ENCODE peak calls at places on chromosomes 13 and 19, in nine cellular contexts. W is naive thymus-derived CD4-positive, alpha-beta T cell; A is osteoblast; Z is CD8-positive, alpha-beta memory T cell; U is GM23248; X is body of pancreas; M is aorta; Y is right lobe of liver; B is pancreas. J is an unnamed sample. For H3K36me3, the result is how much of the 10 kb centered on the place peaks cover.

GRCh38 chr19:11942008-11942842 is 17.3 kb downstream of the ZNF700 start:
- DNase-seq in M (no peak), Y (no peak), U (no peak), B (no peak), W (no peak), Z (no peak), X (no peak), A (no peak), J (no peak)

GRCh38 chr13:113751491-113751890 is 7.5 kb upstream of the TMEM255B start:
- DNase-seq in M (peak), A (peak), Y (no peak), U (no peak), W (no peak), B (peak), Z (no peak), X (no peak), J (no peak)

GRCh38 chr19:38742296-38742695 is 2.0 kb downstream of the CAPN12 start:
- DNase-seq in Y (no peak), W (no peak), M (no peak), X (no peak), U (no peak), A (no peak), B (no peak), Z (no peak), J (no peak)

GRCh38 chr13:96782186-96782585 is 212.1 kb downstream of the OXGR1 start:
- DNase-seq in Y (no peak), B (no peak), X (no peak), Z (no peak), M (no peak), A (no peak), W (no peak), U (no peak), J (no peak)

GRCh38 chr13:113667771-113668490 is 912 bp downstream of the GRK1 start:
- DNase-seq in M (peak), Y (peak), B (no peak), Z (no peak), A (peak), W (no peak), X (peak), U (no peak), J (no peak)

GRCh38 chr13:62250501-62251175 is 835.0 kb upstream of the PCDH20 start:
- DNase-seq in B (no peak), A (no peak), Z (no peak), M (no peak), Y (no peak), W (no peak), X (no peak), U (peak), J (no peak)

GRCh38 chr13:99464441-99464949 is 36.8 kb upstream of the TM9SF2 start:
- DNase-seq in Y (no peak), A (peak), W (peak), B (no peak), X (no peak), U (peak), M (no peak), Z (no peak), J (no peak)

GRCh38 chr13:30429721-30430694 is 7.7 kb downstream of the UBE2L5 start:
- DNase-seq in A (peak), B (no peak), W (no peak), Z (no peak), M (no peak), Y (no peak), U (peak), X (no peak), J (no peak)

GRCh38 chr19:20079487-20079886 is 1.7 kb downstream of the ZNF90 start:
- DNase-seq in X (no peak), A (no peak), W (no peak), Z (no peak), M (no peak), B (no peak), Y (no peak), U (peak), J (no peak)

GRCh38 chr13:79307866-79308298 is 98.2 kb downstream of the RBM26 start:
- DNase-seq in B (no peak), U (peak), A (no peak), M (no peak), W (no peak), Z (no peak), Y (no peak), X (peak), J (no peak)

GRCh38 chr19:3015126-3016057 is 13.7 kb downstream of the TLE2 start:
- DNase-seq in Y (no peak), B (no peak), Z (no peak), U (no peak), A (peak), W (no peak), M (no peak), X (no peak), J (no peak)

GRCh38 chr13:86318424-86318823 is 519.2 kb upstream of the SLITRK6 start:
- DNase-seq in Z (no peak), B (no peak), W (no peak), U (no peak), A (no peak), M (no peak), Y (no peak), X (no peak), J (no peak)

GRCh38 chr13:42215578-42216421 is 56.2 kb upstream of the AKAP11 start:
- DNase-seq in W (no peak), X (peak), Z (no peak), A (peak), Y (no peak), U (peak), M (no peak), B (no peak), J (peak)

GRCh38 chr13:113546571-113547247 is 37.8 kb upstream of the TFDP1 start:
- DNase-seq in U (peak), Z (no peak), B (peak), A (peak), Y (no peak), M (peak), W (no peak), X (no peak), J (no peak)

GRCh38 chr13:25992076-25992475 is 59.7 kb downstream of the SHISA2 start:
- DNase-seq in X (no peak), U (no peak), A (no peak), B (no peak), Z (no peak), Y (no peak), W (no peak), M (no peak), J (no peak)

GRCh38 chr13:63435668-63436275 is 2020.1 kb upstream of the PCDH20 start:
- DNase-seq in Y (no peak), A (peak), M (no peak), Z (no peak), B (no peak), X (no peak), U (peak), W (no peak), J (no peak)

GRCh38 chr13:61144301-61144700 is 271.3 kb downstream of the PCDH20 start:
- DNase-seq in W (no peak), A (no peak), U (no peak), M (no peak), B (no peak), Y (no peak), Z (no peak), X (no peak), J (no peak)

GRCh38 chr19:15320118-15320517 is 12.2 kb downstream of the BRD4 start:
- DNase-seq in W (no peak), M (no peak), Z (no peak), A (peak), Y (no peak), B (no peak), U (peak), X (no peak), J (no peak)

GRCh38 chr13:23673354-23673753 is 103.1 kb downstream of the TNFRSF19 start:
- DNase-seq in W (no peak), M (no peak), X (no peak), U (peak), B (no peak), Y (no peak), A (peak), Z (no peak), J (peak)

GRCh38 chr13:27403252-27403678 is 21.2 kb upstream of the GTF3A start:
- DNase-seq in Y (no peak), X (peak), Z (no peak), W (no peak), M (no peak), A (peak), U (peak), B (no peak), J (peak)

GRCh38 chr13:57627663-57628062 is 3.9 kb upstream of the PCDH17 start:
- DNase-seq in A (peak), Y (no peak), Z (no peak), M (no peak), U (peak), X (no peak), B (no peak), W (no peak), J (no peak)

GRCh38 chr19:18590273-18591272 is 2.0 kb downstream of the REX1BD start:
- DNase-seq in X (no peak), B (peak), W (peak), Y (no peak), U (no peak), Z (no peak), M (no peak), A (peak), J (no peak)

GRCh38 chr19:49857061-49857833 is 6.3 kb downstream of the PTOV1 start:
- DNase-seq in A (no peak), B (peak), X (no peak), M (no peak), Y (peak), U (no peak), Z (no peak), W (no peak), J (no peak)

GRCh38 chr13:34941835-34942731 is at the start of gene NBEA:
- DNase-seq in A (peak), Y (peak), M (peak), W (peak), Z (peak), X (peak), U (peak), B (peak), J (peak)

GRCh38 chr13:27338816-27339215 is 68.2 kb downstream of the RASL11A start:
- DNase-seq in Z (no peak), X (no peak), M (no peak), W (no peak), U (peak), A (no peak), B (no peak), Y (no peak), J (no peak)

GRCh38 chr13:26412961-26413716 is 144.3 kb upstream of the WASF3 start:
- DNase-seq in M (no peak), X (no peak), W (no peak), A (no peak), Y (no peak), B (no peak), U (no peak), Z (no peak), J (no peak)

GRCh38 chr19:38990949-38991697 is 15.6 kb upstream of the FBXO17 start:
- DNase-seq in U (peak), Y (peak), Z (no peak), M (no peak), X (no peak), A (peak), B (no peak), W (no peak), J (no peak)

GRCh38 chr19:18946918-18947317 is 5.9 kb upstream of the HOMER3 start:
- DNase-seq in X (no peak), A (peak), W (no peak), U (no peak), Y (no peak), B (no peak), Z (no peak), M (no peak), J (no peak)

GRCh38 chr13:37863708-37864107 is 5.9 kb downstream of the TRPC4 start:
- DNase-seq in X (no peak), Z (no peak), W (no peak), U (no peak), A (no peak), Y (no peak), B (no peak), M (no peak), J (no peak)

GRCh38 chr13:21343659-21344058 is 115.4 kb downstream of the ZDHHC20 start:
- DNase-seq in U (no peak), M (no peak), W (no peak), Z (no peak), X (no peak), Y (no peak), B (no peak), A (no peak), J (no peak)

GRCh38 chr13:80132741-80133601 is 208.0 kb downstream of the SPRY2 start:
- DNase-seq in U (peak), X (peak), M (no peak), Y (peak), B (peak), W (no peak), Z (no peak), A (peak), J (no peak)

GRCh38 chr19:48501446-48501960 is 10.1 kb downstream of the LMTK3 start:
- DNase-seq in X (peak), U (no peak), Y (no peak), A (peak), Z (no peak), W (peak), M (no peak), B (peak), J (peak)

GRCh38 chr13:41313659-41314197 is 2.7 kb downstream of the NAA16 start:
- DNase-seq in B (no peak), Z (no peak), W (no peak), X (no peak), Y (no peak), U (no peak), M (no peak), A (no peak), J (no peak)

GRCh38 chr13:39655041-39655568 is 357 bp upstream of the COG6 start:
- DNase-seq in X (no peak), M (no peak), Z (no peak), W (no peak), U (no peak), A (no peak), B (no peak), Y (no peak), J (no peak)

GRCh38 chr13:113171250-113172125 is 13.0 kb downstream of the PROZ start:
- DNase-seq in Z (no peak), U (no peak), Y (no peak), A (peak), W (no peak), B (no peak), M (no peak), X (no peak), J (no peak)

GRCh38 chr13:69567514-69567913 is 540.1 kb upstream of the ATXN8OS start:
- DNase-seq in Z (no peak), A (no peak), W (no peak), X (no peak), U (no peak), M (no peak), B (no peak), Y (no peak), J (no peak)

GRCh38 chr13:50224534-50224933 is 209.3 kb downstream of the KCNRG start:
- DNase-seq in Z (no peak), M (no peak), U (peak), A (peak), Y (no peak), X (no peak), W (no peak), B (no peak), J (no peak)

GRCh38 chr19:1967087-1967608 is 26.2 kb downstream of the CSNK1G2 start:
- DNase-seq in M (no peak), X (no peak), W (peak), U (no peak), A (no peak), Z (peak), Y (no peak), B (peak), J (no peak)
- H3K36me3 ChIP-seq in M (under half), X (under half), W (under half), U (under half), A (under half), Z (under half), Y (under half), B (under half), J (under half)

DNA sequence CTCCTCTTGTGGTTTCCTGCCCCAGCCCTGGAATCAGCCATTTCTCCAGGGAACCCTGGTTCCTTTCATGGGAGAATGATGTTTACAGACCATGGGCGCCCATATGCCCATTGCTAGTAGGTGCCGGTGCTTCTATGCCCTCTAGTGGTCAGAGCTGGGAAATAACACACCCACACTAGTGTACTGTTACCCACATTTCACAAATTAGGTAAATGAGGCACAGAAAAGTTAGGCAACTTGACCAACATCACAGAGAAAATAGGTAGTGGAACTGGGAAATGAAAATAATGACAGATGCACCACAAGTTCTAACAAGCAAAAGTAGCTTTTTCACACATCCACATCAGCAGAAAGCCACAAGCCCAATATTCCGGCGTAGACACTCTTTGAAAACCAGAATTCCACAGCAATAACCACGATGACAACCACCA is 1.3 kb upstream of the CEACAM3 start:
- DNase-seq in B (no peak), Z (peak), X (peak), M (no peak), A (no peak), W (peak), U (peak), Y (no peak), J (peak)
- H3K36me3 ChIP-seq in B (under half), Z (under half), X (under half), M (under half), A (under half), W (under half), U (under half), Y (under half), J (under half)

GRCh38 chr19:8338835-8339234 is 4.2 kb downstream of the KANK3 start:
- DNase-seq in Y (no peak), A (no peak), X (no peak), M (no peak), Z (no peak), W (no peak), U (no peak), B (peak), J (no peak)

GRCh38 chr19:8336072-8336569 is 6.9 kb downstream of the KANK3 start:
- DNase-seq in B (peak), Y (no peak), M (no peak), X (no peak), Z (no peak), U (no peak), A (no peak), W (no peak), J (no peak)

GRCh38 chr19:8335343-8336071 is 7.6 kb downstream of the KANK3 start:
- DNase-seq in Y (no peak), X (no peak), W (no peak), A (peak), U (peak), Z (no peak), B (peak), M (no peak), J (no peak)

GRCh38 chr19:8336665-8337064 is 6.4 kb downstream of the KANK3 start:
- DNase-seq in Y (no peak), Z (no peak), A (peak), U (no peak), X (no peak), B (peak), M (no peak), W (no peak), J (no peak)

DNA sequence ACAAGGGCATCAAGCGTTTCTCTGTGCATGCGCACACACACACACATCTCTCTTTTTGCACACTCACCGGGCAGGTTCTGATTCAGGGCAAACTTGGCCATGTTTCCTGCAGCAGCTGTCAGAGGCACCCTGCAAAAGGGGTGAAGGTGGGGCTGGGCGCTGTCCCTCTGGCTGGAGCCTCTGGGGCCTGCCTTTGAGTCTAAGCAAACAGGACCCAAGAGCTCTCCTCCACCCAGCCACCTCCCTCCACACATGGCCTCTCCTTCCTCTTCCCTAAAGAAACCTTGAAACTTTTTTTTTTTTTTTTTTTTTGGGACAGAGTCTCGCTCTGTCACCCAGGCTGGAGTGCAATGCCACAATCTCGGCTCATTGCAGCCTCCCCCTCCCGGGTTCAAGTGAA is 5.3 kb downstream of the KANK3 start:
- DNase-seq in M (no peak), B (peak), X (no peak), A (peak), U (no peak), Y (no peak), Z (no peak), W (no peak), J (no peak)
- H3K36me3 ChIP-seq in M (under half), B (under half), X (under half), A (under half), U (under half), Y (under half), Z (under half), W (under half), J (under half)

GRCh38 chr19:10670876-10671804 is 17.0 kb downstream of the ILF3 start:
- DNase-seq in A (no peak), M (no peak), X (no peak), U (no peak), Z (no peak), Y (no peak), B (no peak), W (no peak), J (no peak)

GRCh38 chr19:10669246-10669645 is 15.1 kb downstream of the ILF3 start:
- DNase-seq in Y (no peak), B (no peak), X (no peak), A (no peak), Z (no peak), M (no peak), U (no peak), W (no peak), J (no peak)

GRCh38 chr19:10672529-10673150 is 18.5 kb downstream of the ILF3 start:
- DNase-seq in M (no peak), X (no peak), U (no peak), B (no peak), W (no peak), Y (no peak), A (no peak), Z (no peak), J (no peak)

GRCh38 chr19:10667867-10668266 is 13.7 kb downstream of the ILF3 start:
- DNase-seq in U (no peak), X (no peak), B (no peak), M (no peak), W (no peak), Y (no peak), Z (no peak), A (no peak), J (no peak)

DNA sequence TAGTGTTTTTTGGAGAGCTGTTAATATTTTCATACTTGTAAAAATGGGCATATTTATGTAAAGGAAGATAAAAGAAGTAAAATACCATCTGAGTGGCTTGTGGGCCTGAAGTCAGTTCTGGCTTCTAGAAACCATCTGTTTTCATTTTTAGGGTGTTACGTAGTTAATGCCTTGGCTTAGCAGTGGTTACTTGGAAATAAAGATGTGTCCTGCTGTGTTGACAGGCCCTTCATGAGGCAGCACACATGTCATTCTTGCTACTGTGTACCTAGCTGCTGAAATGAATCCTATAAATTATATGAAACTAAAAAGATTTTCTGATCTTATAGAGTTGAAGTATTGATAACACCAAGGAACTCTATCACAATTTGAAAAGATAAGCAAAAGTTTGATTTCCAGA is 16.0 kb downstream of the ILF3 start:
- DNase-seq in Y (no peak), X (no peak), M (no peak), W (no peak), Z (no peak), U (peak), A (no peak), B (no peak), J (no peak)
- H3K36me3 ChIP-seq in Y (under half), X (under half), M (under half), W (half or more), Z (under half), U (under half), A (under half), B (under half), J (half or more)

J was measured in HAP-1.